ENCODE peak calls at places on chromosomes 6 and 20, in four cellular contexts. A is activated naive CD8-positive, alpha-beta T cell treated with anti-CD3 and anti-CD28 coated beads, Interleukin-2, amount 50 U/mL, for 24 hours; M is LoVo; T is stimulated activated CD4-positive, alpha-beta T cell treated with anti-CD3 and anti-CD28 coated beads, Interleukin-4, amount 100 ng/mL, for 48 hours. F is an unnamed sample.

GRCh38 chr6:31689249-31690110 is 8.6 kb upstream of the LY6G5C start:
- DNase-seq in A (no peak), M (no peak), T (no peak), F (no peak)

GRCh38 chr6:71222676-71223075 is 65.9 kb upstream of the OGFRL1 start:
- DNase-seq in A (no peak), M (no peak), T (no peak), F (no peak)

GRCh38 chr6:160955508-160956295 is 35.9 kb upstream of the MAP3K4 start:
- DNase-seq in A (no peak), M (no peak), T (no peak), F (no peak)

GRCh38 chr20:35610833-35611427 is 4.7 kb upstream of the SPAG4 start:
- DNase-seq in A (no peak), M (no peak), T (no peak), F (no peak)

GRCh38 chr6:143778926-143779325 is 64.2 kb upstream of the LTV1 start:
- DNase-seq in A (no peak), M (no peak), T (no peak), F (no peak)

GRCh38 chr20:63281741-63282665 is 9.4 kb downstream of the ARFGAP1 start:
- DNase-seq in A (no peak), M (no peak), T (no peak), F (no peak)

GRCh38 chr6:41040101-41040910 is 1.3 kb upstream of the UNC5CL start:
- DNase-seq in A (no peak), M (peak; percentile 62), T (no peak), F (no peak)

GRCh38 chr20:40046703-40047102 is 642.3 kb downstream of the MAFB start:
- DNase-seq in A (no peak), M (no peak), T (no peak), F (peak; percentile 3)

GRCh38 chr6:165917576-165917975 is 250.1 kb downstream of the TBXT start:
- DNase-seq in A (no peak), M (no peak), T (no peak), F (no peak)

GRCh38 chr6:125205931-125206330 is 52.4 kb downstream of the TPD52L1 start:
- DNase-seq in A (no peak), M (no peak), T (no peak), F (no peak)

GRCh38 chr20:24485981-24486380 is 16.6 kb downstream of the SYNDIG1 start:
- DNase-seq in A (no peak), M (no peak), T (no peak), F (no peak)

GRCh38 chr20:54061106-54061881 is 9.1 kb downstream of the BCAS1 start:
- DNase-seq in A (no peak), M (no peak), T (no peak), F (peak; percentile 52)

GRCh38 chr6:81753709-81754678 is 1.5 kb upstream of the TENT5A start:
- DNase-seq in A (peak; percentile 86), M (peak; percentile 57), T (peak; percentile 75), F (no peak)

GRCh38 chr6:122734529-122735203 is 44.9 kb upstream of the FABP7 start:
- DNase-seq in A (no peak), M (no peak), T (no peak), F (no peak)